ENCODE peak calls at places on chromosomes 1 and 21, in six cellular contexts. One of them, this sample, is unnamed.

GRCh38 chr1:2050793-2051682 is 827 bp downstream of the PRKCZ start:
- DNase-seq in omental fat pad: no peak
- DNase-seq in stimulated activated CD4-positive, alpha-beta T cell treated with anti-CD3 and anti-CD28 coated beads, Interleukin-4, amount 100 ng/mL, for 4 hours: no peak
- DNase-seq in fibroblast of the aortic adventitia: no peak
- DNase-seq in NCI-H510A treated with DMSO at 0.1 percent for 48 hours: no peak
- DNase-seq in activated naive CD4-positive, alpha-beta T cell treated with Interleukin-2 at 50 U/mL for 16 hours: no peak
- DNase-seq in this sample: no peak

GRCh38 chr21:15206514-15206913 is 141.7 kb upstream of the NRIP1 start:
- DNase-seq in omental fat pad: no peak
- DNase-seq in stimulated activated CD4-positive, alpha-beta T cell treated with anti-CD3 and anti-CD28 coated beads, Interleukin-4, amount 100 ng/mL, for 4 hours: no peak
- DNase-seq in fibroblast of the aortic adventitia: no peak
- DNase-seq in NCI-H510A treated with DMSO at 0.1 percent for 48 hours: no peak
- DNase-seq in activated naive CD4-positive, alpha-beta T cell treated with Interleukin-2 at 50 U/mL for 16 hours: no peak
- DNase-seq in this sample: no peak

GRCh38 chr1:161020573-161021167 is at the start of gene F11R:
- DNase-seq in omental fat pad: no peak
- DNase-seq in stimulated activated CD4-positive, alpha-beta T cell treated with anti-CD3 and anti-CD28 coated beads, Interleukin-4, amount 100 ng/mL, for 4 hours: no peak
- DNase-seq in fibroblast of the aortic adventitia: no peak
- DNase-seq in NCI-H510A treated with DMSO at 0.1 percent for 48 hours: peak; percentile 78
- DNase-seq in activated naive CD4-positive, alpha-beta T cell treated with Interleukin-2 at 50 U/mL for 16 hours: no peak
- DNase-seq in this sample: peak; percentile 67

GRCh38 chr1:66346057-66346795 is 187.7 kb upstream of the SGIP1 start:
- DNase-seq in omental fat pad: no peak
- DNase-seq in stimulated activated CD4-positive, alpha-beta T cell treated with anti-CD3 and anti-CD28 coated beads, Interleukin-4, amount 100 ng/mL, for 4 hours: no peak
- DNase-seq in fibroblast of the aortic adventitia: no peak
- DNase-seq in NCI-H510A treated with DMSO at 0.1 percent for 48 hours: no peak
- DNase-seq in activated naive CD4-positive, alpha-beta T cell treated with Interleukin-2 at 50 U/mL for 16 hours: no peak
- DNase-seq in this sample: no peak

GRCh38 chr1:76154213-76154956 is 79.8 kb downstream of the ST6GALNAC3 start:
- DNase-seq in omental fat pad: peak; percentile 81
- DNase-seq in stimulated activated CD4-positive, alpha-beta T cell treated with anti-CD3 and anti-CD28 coated beads, Interleukin-4, amount 100 ng/mL, for 4 hours: peak; percentile 71
- DNase-seq in fibroblast of the aortic adventitia: peak; percentile 63
- DNase-seq in NCI-H510A treated with DMSO at 0.1 percent for 48 hours: peak; percentile 94
- DNase-seq in activated naive CD4-positive, alpha-beta T cell treated with Interleukin-2 at 50 U/mL for 16 hours: peak; percentile 77
- DNase-seq in this sample: peak; percentile 76

GRCh38 chr1:155063550-155064108 is at the start of gene EFNA4:
- DNase-seq in omental fat pad: no peak
- DNase-seq in stimulated activated CD4-positive, alpha-beta T cell treated with anti-CD3 and anti-CD28 coated beads, Interleukin-4, amount 100 ng/mL, for 4 hours: peak; percentile 81
- DNase-seq in fibroblast of the aortic adventitia: peak; percentile 77
- DNase-seq in NCI-H510A treated with DMSO at 0.1 percent for 48 hours: peak; percentile 85
- DNase-seq in activated naive CD4-positive, alpha-beta T cell treated with Interleukin-2 at 50 U/mL for 16 hours: peak; percentile 87
- DNase-seq in this sample: peak; percentile 47

GRCh38 chr1:67645495-67646144 is 39.4 kb upstream of the GADD45A start:
- DNase-seq in omental fat pad: no peak
- DNase-seq in stimulated activated CD4-positive, alpha-beta T cell treated with anti-CD3 and anti-CD28 coated beads, Interleukin-4, amount 100 ng/mL, for 4 hours: no peak
- DNase-seq in fibroblast of the aortic adventitia: peak; percentile 79
- DNase-seq in NCI-H510A treated with DMSO at 0.1 percent for 48 hours: no peak
- DNase-seq in activated naive CD4-positive, alpha-beta T cell treated with Interleukin-2 at 50 U/mL for 16 hours: no peak
- DNase-seq in this sample: peak; percentile 20

GRCh38 chr1:117735045-117735992 is 129.5 kb downstream of the TENT5C start:
- DNase-seq in omental fat pad: no peak
- DNase-seq in stimulated activated CD4-positive, alpha-beta T cell treated with anti-CD3 and anti-CD28 coated beads, Interleukin-4, amount 100 ng/mL, for 4 hours: peak; percentile 43
- DNase-seq in fibroblast of the aortic adventitia: peak; percentile 66
- DNase-seq in NCI-H510A treated with DMSO at 0.1 percent for 48 hours: peak; percentile 8
- DNase-seq in activated naive CD4-positive, alpha-beta T cell treated with Interleukin-2 at 50 U/mL for 16 hours: peak; percentile 28
- DNase-seq in this sample: no peak

GRCh38 chr1:99648107-99648506 is 2.2 kb downstream of the PALMD start:
- DNase-seq in omental fat pad: no peak
- DNase-seq in stimulated activated CD4-positive, alpha-beta T cell treated with anti-CD3 and anti-CD28 coated beads, Interleukin-4, amount 100 ng/mL, for 4 hours: no peak
- DNase-seq in fibroblast of the aortic adventitia: no peak
- DNase-seq in NCI-H510A treated with DMSO at 0.1 percent for 48 hours: no peak
- DNase-seq in activated naive CD4-positive, alpha-beta T cell treated with Interleukin-2 at 50 U/mL for 16 hours: no peak
- DNase-seq in this sample: no peak

This sample was measured in NCI-H1436.